ENCODE peak calls at places on chromosome 18, in six cellular contexts. J is GM12864, Z is neural progenitor cell, X is AG09309, E is kidney epithelial cell, N is fibroblast of lung. L is an unnamed sample.
A peak's percentile ranks its signal among the peaks of the same experiment; 100 is the strongest.

GRCh38 chr18:40832362-40832761 is 1122.7 kb upstream of the PIK3C3 start:
- DNase-seq in J (no peak), Z (no peak), X (no peak), E (no peak), N (peak; percentile 48), L (no peak)

GRCh38 chr18:23422751-23423418 is 30.2 kb upstream of the RIOK3 start:
- DNase-seq in J (peak; percentile 52), Z (no peak), X (no peak), E (peak; percentile 42), N (peak; percentile 54), L (peak; percentile 91)

GRCh38 chr18:55790296-55790695 is 202.3 kb upstream of the TCF4 start:
- DNase-seq in J (no peak), Z (no peak), X (peak; percentile 55), E (peak; percentile 70), N (peak; percentile 97), L (no peak)

GRCh38 chr18:48293954-48294893 is 115.0 kb downstream of the ZBTB7C start:
- DNase-seq in J (no peak), Z (no peak), X (no peak), E (no peak), N (peak; percentile 8), L (no peak)

GRCh38 chr18:37378616-37379015 is 187.0 kb downstream of the CELF4 start:
- DNase-seq in J (no peak), Z (no peak), X (no peak), E (no peak), N (no peak), L (no peak)

GRCh38 chr18:56001576-56001975 is 413.6 kb upstream of the TCF4 start:
- DNase-seq in J (no peak), Z (no peak), X (no peak), E (no peak), N (peak; percentile 55), L (no peak)

GRCh38 chr18:3454365-3455089 is 4.6 kb downstream of the TGIF1 start:
- DNase-seq in J (no peak), Z (peak; percentile 76), X (no peak), E (no peak), N (peak; percentile 70), L (peak; percentile 40)

GRCh38 chr18:78722959-78723706 is 256.5 kb upstream of the SALL3 start:
- DNase-seq in J (no peak), Z (no peak), X (no peak), E (no peak), N (no peak), L (no peak)

GRCh38 chr18:25043104-25043503 is 308.9 kb downstream of the ZNF521 start:
- DNase-seq in J (no peak), Z (no peak), X (no peak), E (no peak), N (no peak), L (no peak)

GRCh38 chr18:25047983-25048382 is 304.0 kb downstream of the ZNF521 start:
- DNase-seq in J (no peak), Z (no peak), X (no peak), E (no peak), N (no peak), L (no peak)

GRCh38 chr18:25047421-25047820 is 304.5 kb downstream of the ZNF521 start:
- DNase-seq in J (no peak), Z (no peak), X (no peak), E (no peak), N (no peak), L (no peak)

GRCh38 chr18:25042641-25043051 is 309.3 kb downstream of the ZNF521 start:
- DNase-seq in J (no peak), Z (no peak), X (no peak), E (no peak), N (no peak), L (no peak)

DNA sequence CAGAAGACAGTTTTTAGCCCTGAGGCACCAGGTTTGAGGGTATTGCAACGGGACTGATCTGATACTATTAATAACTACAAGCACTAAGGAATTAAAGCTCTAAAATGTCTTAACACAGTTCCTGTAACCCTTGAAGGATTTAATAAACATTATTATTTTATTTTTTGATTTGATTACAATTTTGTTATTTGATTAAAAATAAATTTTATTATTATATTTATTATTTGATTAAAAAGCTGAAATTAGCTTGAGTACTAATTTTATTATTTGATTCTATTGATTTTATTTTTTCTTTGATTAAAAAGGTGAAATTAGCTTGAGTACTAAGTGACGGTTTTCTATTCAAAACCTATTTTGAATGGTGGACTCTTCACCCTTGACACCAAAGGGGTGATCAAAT is 307.3 kb downstream of the ZNF521 start:
- DNase-seq in J (no peak), Z (no peak), X (no peak), E (no peak), N (no peak), L (no peak)
- TF ChIP-seq CTCF in J (no peak), Z (no peak), X (no peak), E (no peak), N (no peak), L (no peak)

GRCh38 chr18:58965291-58965929 is 100.7 kb downstream of the ZNF532 start:
- DNase-seq in J (no peak), Z (peak; percentile 25), X (no peak), E (no peak), N (no peak), L (no peak)
- H3K4me3 ChIP-seq in J (peak overlapping the region; percentile 36), Z (peak overlapping the region; percentile 14), X (no peak overlapping the region), E (no peak overlapping the region), N (no peak overlapping the region), L (peak overlapping the region; percentile 49)

GRCh38 chr18:75548353-75548752 is 120.8 kb upstream of the SMIM21 start:
- DNase-seq in J (no peak), Z (peak; percentile 67), X (no peak), E (no peak), N (peak; percentile 16), L (peak; percentile 26)

GRCh38 chr18:75545189-75545588 is 117.7 kb upstream of the SMIM21 start:
- DNase-seq in J (no peak), Z (no peak), X (no peak), E (no peak), N (no peak), L (no peak)

GRCh38 chr18:75544496-75544895 is 117.0 kb upstream of the SMIM21 start:
- DNase-seq in J (no peak), Z (no peak), X (peak; percentile 32), E (no peak), N (peak; percentile 85), L (no peak)

GRCh38 chr18:75544051-75544481 is 116.6 kb upstream of the SMIM21 start:
- DNase-seq in J (no peak), Z (no peak), X (peak; percentile 5), E (no peak), N (peak; percentile 84), L (no peak)

DNA sequence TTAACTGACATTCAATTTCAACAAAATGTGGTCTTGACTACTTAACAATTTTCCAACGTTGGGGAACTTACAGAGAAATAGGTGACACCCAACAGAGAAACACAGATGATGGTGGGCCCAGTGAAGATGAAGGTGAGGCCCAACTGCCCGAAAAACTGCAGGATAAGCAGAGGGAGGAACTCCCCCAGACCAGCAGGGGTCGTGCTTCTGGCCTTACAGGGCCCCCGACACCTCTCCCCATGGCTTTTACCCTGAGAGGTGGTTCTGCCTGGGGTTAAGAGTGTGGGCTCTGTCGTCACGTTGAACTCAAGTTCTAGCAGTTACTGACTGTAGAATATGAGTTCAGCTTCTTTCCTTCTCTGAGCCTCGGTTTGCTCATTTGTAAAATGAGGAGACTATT is 119.5 kb upstream of the SMIM21 start:
- DNase-seq in J (no peak), Z (no peak), X (no peak), E (no peak), N (no peak), L (peak; percentile 5)
- TF ChIP-seq CTCF in J (peak; percentile 36), Z (no peak), X (no peak), E (no peak), N (no peak), L (peak; percentile 15)

GRCh38 chr18:69840445-69840844 is 107.2 kb downstream of the CD226 start:
- DNase-seq in J (no peak), Z (no peak), X (no peak), E (no peak), N (peak; percentile 69), L (no peak)
- H3K4me3 ChIP-seq in J (no peak overlapping the region), Z (no peak overlapping the region), X (no peak overlapping the region), E (no peak overlapping the region), N (no peak overlapping the region), L (no peak overlapping the region)

L was measured in GM12865.